ENCODE peak calls at places on chromosomes 6 and 20, in five cellular contexts. U is uterus, I is IMR-90, J is esophagus squamous epithelium, O is brain microvascular endothelial cell. F is an unnamed sample.

GRCh38 chr20:50339196-50339901 is 148.7 kb downstream of the CEBPB start:
- DNase-seq in I (peak), J (no peak), U (peak), O (no peak), F (no peak)

GRCh38 chr6:146770965-146771735 is 172.4 kb downstream of the ADGB start:
- DNase-seq in I (no peak), O (no peak), U (no peak), J (no peak), F (no peak)

GRCh38 chr6:117441824-117442264 is 16.1 kb upstream of the ROS1 start:
- DNase-seq in O (no peak), U (no peak), I (peak), J (no peak), F (no peak)

GRCh38 chr6:18387061-18387721 is at the start of gene RNF144B:
- DNase-seq in U (peak), O (peak), J (peak), I (peak), F (peak)

GRCh38 chr6:225121-225721 is 67.1 kb upstream of the DUSP22 start:
- DNase-seq in J (no peak), O (no peak), I (no peak), U (no peak), F (no peak)

GRCh38 chr20:63404129-63405085 is 43.3 kb upstream of the CHRNA4 start:
- DNase-seq in J (no peak), I (no peak), O (no peak), U (no peak), F (no peak)

GRCh38 chr20:46304852-46305251 is 3.4 kb downstream of the CDH22 start:
- DNase-seq in I (no peak), O (no peak), U (no peak), J (no peak), F (no peak)

GRCh38 chr20:10157539-10157938 is 61.1 kb upstream of the SNAP25 start:
- DNase-seq in O (no peak), U (no peak), J (no peak), I (no peak), F (no peak)

GRCh38 chr20:35315199-35316020 is 23.2 kb upstream of the FAM83C start:
- DNase-seq in U (no peak), O (no peak), J (no peak), I (peak), F (no peak)

GRCh38 chr6:27650620-27651370 is 177.9 kb upstream of the ZNF184 start:
- DNase-seq in O (peak), J (no peak), U (no peak), I (peak), F (no peak)

GRCh38 chr6:34324738-34325444 is 67.6 kb downstream of the NUDT3 start:
- DNase-seq in J (no peak), U (peak), I (peak), O (peak), F (no peak)

GRCh38 chr6:79506251-79506650 is 31.0 kb downstream of the LCA5 start:
- DNase-seq in O (peak), J (no peak), I (peak), U (no peak), F (no peak)

GRCh38 chr6:2876210-2877056 is 26.7 kb downstream of the SERPINB9 start:
- DNase-seq in O (peak), J (no peak), I (peak), U (peak), F (peak)

GRCh38 chr20:46251211-46251673 is 57.1 kb downstream of the CDH22 start:
- DNase-seq in I (no peak), O (no peak), U (no peak), J (no peak), F (no peak)

GRCh38 chr20:63461364-63461763 is 11.1 kb downstream of the KCNQ2 start:
- DNase-seq in I (no peak), U (no peak), O (no peak), J (no peak), F (no peak)

GRCh38 chr6:110066091-110066490 is 88.0 kb downstream of the GPR6 start:
- DNase-seq in O (no peak), U (no peak), I (no peak), J (no peak), F (no peak)

GRCh38 chr6:134669531-134669930 is 280.4 kb downstream of the ALDH8A1 start:
- DNase-seq in J (no peak), U (no peak), I (no peak), O (no peak), F (no peak)

GRCh38 chr6:161094904-161095440 is 103.4 kb downstream of the MAP3K4 start:
- DNase-seq in I (no peak), J (no peak), U (no peak), O (no peak), F (no peak)

GRCh38 chr6:37700266-37700973 is 2.7 kb upstream of the MDGA1 start:
- DNase-seq in U (no peak), I (no peak), J (no peak), O (no peak), F (no peak)

GRCh38 chr6:114170372-114170771 is 172.5 kb downstream of the HS3ST5 start:
- DNase-seq in U (no peak), I (no peak), O (no peak), J (no peak), F (no peak)

GRCh38 chr6:25637946-25638345 is 14.1 kb upstream of the SCGN start:
- DNase-seq in O (no peak), U (no peak), J (no peak), I (no peak), F (no peak)

GRCh38 chr6:137283940-137284910 is 65.0 kb upstream of the IFNGR1 start:
- DNase-seq in U (no peak), J (no peak), I (peak), O (peak), F (no peak)

GRCh38 chr6:26305097-26305841 is 59.7 kb upstream of the BTN3A2 start:
- DNase-seq in O (peak), U (peak), J (no peak), I (peak), F (no peak)

GRCh38 chr20:8019178-8019997 is at the start of gene TMX4:
- DNase-seq in U (peak), O (peak), I (peak), J (peak), F (peak)

GRCh38 chr20:8021541-8022269 is 2.1 kb upstream of the TMX4 start:
- DNase-seq in U (no peak), O (no peak), I (no peak), J (no peak), F (no peak)

GRCh38 chr20:8019998-8020247 is 362 bp upstream of the TMX4 start:
- DNase-seq in I (no peak), J (no peak), O (no peak), U (no peak), F (no peak)

GRCh38 chr20:8018928-8019177 is 708 bp downstream of the TMX4 start:
- DNase-seq in I (peak), O (no peak), J (no peak), U (no peak), F (no peak)

DNA sequence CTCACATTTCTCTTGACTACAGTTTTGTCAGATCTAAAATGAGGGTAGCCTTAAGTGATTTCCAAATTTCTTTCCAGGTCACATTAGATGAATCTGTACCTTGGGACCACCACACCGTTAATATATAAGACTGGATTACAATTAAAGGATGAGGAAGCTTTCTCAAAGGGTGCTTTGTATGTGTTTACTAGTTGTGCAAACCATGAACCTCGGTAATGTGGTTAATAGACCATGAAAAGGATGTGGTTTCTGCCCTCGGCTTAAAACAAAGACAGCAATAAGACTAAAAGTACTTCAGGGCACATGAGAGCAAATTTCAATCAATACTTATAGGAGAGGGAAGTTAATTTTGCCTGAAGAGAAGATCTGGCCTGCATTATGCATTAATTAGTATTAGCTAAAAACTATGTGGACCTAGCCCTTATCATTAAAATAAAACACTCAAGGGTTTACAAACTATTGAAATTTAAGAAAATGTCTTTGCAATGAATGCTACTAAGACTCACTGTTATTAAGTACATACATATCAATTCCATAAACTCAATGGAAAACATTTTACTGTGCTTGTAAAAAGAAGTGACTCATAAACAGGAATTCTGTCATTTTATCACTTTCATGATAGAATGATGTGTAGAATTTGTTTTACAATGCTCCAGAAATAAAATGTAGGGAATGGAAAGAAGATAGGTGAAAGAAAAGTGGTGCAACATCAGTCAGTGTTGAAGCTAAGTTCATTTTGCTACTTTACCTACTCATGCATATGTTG is 936 bp upstream of the TMX4 start:
- DNase-seq in J (no peak), O (no peak), I (no peak), U (no peak), F (no peak)
- H3K27ac ChIP-seq in J (peak), O (no peak), I (no peak), U (peak), F (peak)

GRCh38 chr20:33825340-33826269 is 14.5 kb downstream of the CHMP4B start:
- DNase-seq in U (no peak), I (no peak), J (no peak), O (no peak), F (no peak)

GRCh38 chr20:33824852-33825251 is 13.7 kb downstream of the CHMP4B start:
- DNase-seq in I (no peak), J (no peak), O (no peak), U (no peak), F (no peak)

GRCh38 chr20:33827629-33828325 is 16.6 kb downstream of the CHMP4B start:
- DNase-seq in I (peak), J (no peak), U (no peak), O (no peak), F (no peak)

GRCh38 chr20:33827109-33827508 is 16.0 kb downstream of the CHMP4B start:
- DNase-seq in U (no peak), I (no peak), O (no peak), J (no peak), F (no peak)

DNA sequence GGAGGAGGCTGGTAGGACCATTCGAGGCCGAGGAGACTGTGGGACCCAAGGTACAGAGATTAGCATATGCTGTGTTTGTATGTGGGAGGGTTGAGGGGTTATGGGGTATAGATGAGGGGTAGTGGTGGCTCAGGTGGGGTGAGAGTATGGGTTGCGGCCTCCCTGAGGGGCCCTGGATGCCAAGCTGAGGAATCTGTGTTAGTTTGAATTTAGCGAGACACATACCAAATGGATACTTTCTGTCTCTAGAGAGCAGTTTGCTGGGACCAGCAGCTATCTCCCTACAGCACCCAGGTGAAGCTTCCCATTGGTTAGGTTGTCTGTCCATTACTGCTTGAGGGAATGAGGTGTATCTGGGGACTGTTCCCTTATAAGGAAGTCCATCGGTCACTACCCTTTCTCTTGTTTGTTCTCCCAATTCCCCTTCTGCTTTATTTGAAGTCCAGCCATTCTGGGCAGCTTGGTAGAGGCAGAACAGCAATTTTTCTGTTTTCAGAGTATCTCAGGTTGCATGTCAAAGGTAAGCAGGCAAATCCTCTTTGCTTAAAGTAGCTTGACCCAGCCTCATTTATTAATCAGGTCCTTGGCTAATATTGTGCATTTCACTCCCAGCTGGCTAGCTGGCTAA is 15.2 kb downstream of the CHMP4B start:
- DNase-seq in O (no peak), J (no peak), I (no peak), U (no peak), F (no peak)
- H3K27ac ChIP-seq in O (no peak), J (peak), I (no peak), U (no peak), F (peak)

GRCh38 chr6:132495604-132496079 is 17.3 kb downstream of the STX7 start:
- DNase-seq in J (no peak), U (no peak), I (no peak), O (no peak), F (no peak)

GRCh38 chr6:132494954-132495353 is 18.0 kb downstream of the STX7 start:
- DNase-seq in I (no peak), U (no peak), J (no peak), O (no peak), F (no peak)

GRCh38 chr6:132498638-132499037 is 14.3 kb downstream of the STX7 start:
- DNase-seq in I (no peak), J (no peak), O (no peak), U (no peak), F (no peak)

GRCh38 chr6:132496519-132497180 is 16.3 kb downstream of the STX7 start:
- DNase-seq in I (no peak), O (no peak), J (no peak), U (no peak), F (no peak)

GRCh38 chr6:132499757-132500156 is 13.2 kb downstream of the STX7 start:
- DNase-seq in O (no peak), I (no peak), J (no peak), U (no peak), F (no peak)
- H3K27ac ChIP-seq in O (no peak), I (no peak), J (no peak), U (no peak), F (no peak)

DNA sequence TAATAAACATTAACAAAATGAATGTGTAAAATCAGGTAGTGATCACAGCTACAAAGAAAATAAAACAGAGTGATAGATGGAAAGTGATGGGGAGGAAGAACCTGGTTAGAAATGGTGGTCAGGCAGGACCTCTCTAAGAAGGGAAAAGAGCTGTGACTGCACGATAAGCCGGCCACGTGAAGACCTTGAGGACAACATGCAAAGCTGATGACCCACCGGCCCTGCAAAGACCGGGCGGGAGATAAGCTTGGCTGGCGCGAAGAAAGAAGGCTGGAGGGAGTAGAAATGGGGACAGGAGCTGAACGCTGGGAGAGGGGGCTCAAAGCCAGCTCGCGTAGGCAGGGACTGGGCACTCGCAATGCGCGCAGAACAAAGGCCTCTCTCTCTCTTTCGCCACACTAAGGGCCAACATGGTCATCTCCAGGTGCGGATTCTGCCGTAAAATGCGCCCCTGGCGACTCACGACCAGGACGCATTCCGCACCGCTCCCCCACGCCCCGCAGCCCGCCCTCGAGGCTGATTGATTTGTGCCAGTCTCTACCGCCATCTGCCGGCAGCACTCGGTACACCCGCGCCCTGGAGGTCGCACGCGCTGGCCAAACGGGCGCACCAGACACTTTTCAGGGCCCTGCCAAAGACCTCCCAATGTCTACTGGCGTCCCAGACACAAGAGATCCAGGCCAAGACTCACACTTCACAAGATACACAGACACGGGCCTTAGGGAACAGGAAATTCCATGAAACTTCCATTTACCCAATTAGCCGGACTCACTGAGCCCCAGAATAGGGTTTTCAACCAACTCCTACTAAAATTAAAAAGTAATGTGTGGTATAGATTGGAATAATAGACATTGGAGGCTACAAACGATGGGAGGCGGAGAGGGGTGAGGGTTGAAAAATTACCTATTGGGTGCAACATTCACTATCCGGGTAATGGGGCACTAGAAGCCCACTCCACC is 9.4 kb downstream of the DEFB132 start:
- DNase-seq in J (peak), U (peak), I (peak), O (peak), F (peak)
- H3K27ac ChIP-seq in J (no peak), U (peak), I (no peak), O (no peak), F (peak)

DNA sequence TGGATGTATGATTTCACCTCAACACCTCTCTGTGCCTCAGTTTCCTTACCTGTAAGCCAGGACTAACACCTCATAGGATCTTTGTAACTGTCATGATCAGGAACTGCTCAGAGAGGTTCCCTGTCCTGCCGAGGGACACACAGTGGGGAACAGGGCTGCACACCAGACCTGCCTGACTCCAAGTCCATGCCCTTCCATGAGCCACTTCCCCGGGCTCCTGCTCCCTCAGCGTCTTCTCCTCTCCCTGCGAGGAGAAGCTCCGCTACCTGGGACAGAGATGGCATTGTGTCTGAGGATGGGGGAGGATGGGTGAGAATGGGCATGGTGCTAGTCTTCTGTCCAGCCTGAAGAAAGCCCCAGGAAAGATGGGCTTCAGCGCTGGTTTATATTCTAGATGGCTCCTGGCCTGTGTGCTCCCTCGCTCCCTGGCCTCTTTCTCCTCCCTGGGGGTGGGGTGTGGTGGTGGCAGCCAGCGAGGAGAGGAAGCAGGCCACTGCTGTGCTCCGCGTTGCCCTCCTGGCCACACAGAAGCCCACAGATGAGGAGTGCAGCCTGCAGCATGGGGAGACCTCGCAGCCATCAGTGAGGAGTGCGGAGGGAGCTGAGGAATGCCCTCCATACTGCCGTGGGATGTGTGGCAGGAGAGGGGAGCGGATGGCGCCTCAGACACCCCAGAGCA is 67.1 kb downstream of the NOL4L start:
- DNase-seq in I (no peak), J (no peak), O (no peak), U (no peak), F (no peak)
- H3K27ac ChIP-seq in I (no peak), J (no peak), O (no peak), U (no peak), F (peak)

GRCh38 chr20:44523746-44524145 is 1.9 kb upstream of the SERINC3 start:
- DNase-seq in U (no peak), J (no peak), I (no peak), O (no peak), F (no peak)

GRCh38 chr20:44528309-44528708 is 6.4 kb upstream of the SERINC3 start:
- DNase-seq in O (no peak), J (no peak), U (no peak), I (no peak), F (no peak)

GRCh38 chr20:44522841-44523240 is 971 bp upstream of the SERINC3 start:
- DNase-seq in O (no peak), U (no peak), J (no peak), I (no peak), F (no peak)

GRCh38 chr20:44527716-44528199 is 5.9 kb upstream of the SERINC3 start:
- DNase-seq in I (no peak), O (no peak), J (no peak), U (no peak), F (no peak)

DNA sequence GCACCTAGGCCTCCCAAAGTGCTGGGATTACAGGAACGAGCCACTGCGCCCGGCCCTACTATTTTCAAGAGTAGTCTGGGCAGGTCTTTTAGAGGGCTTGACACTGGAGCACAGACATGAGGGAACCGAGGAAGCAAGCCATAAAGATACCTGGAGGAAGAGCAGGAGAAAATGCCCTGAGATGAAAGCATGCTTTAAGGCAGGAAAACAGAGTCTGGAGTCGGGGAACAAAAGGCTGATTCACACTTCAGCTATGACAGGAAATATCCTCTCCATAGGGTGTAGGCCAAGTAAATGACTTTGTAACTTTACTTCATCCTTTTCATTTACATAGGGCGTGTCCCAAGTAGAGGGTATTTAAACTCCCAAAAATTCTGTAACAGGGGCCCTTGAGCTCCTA is 4.3 kb upstream of the SERINC3 start:
- DNase-seq in O (peak), J (no peak), U (no peak), I (peak), F (no peak)
- H3K27ac ChIP-seq in O (peak), J (no peak), U (no peak), I (no peak), F (peak)

GRCh38 chr20:53871541-53871940 is 198.9 kb downstream of the BCAS1 start:
- DNase-seq in U (no peak), J (no peak), O (no peak), I (no peak), F (no peak)
- H3K27ac ChIP-seq in U (no peak), J (peak), O (no peak), I (peak), F (no peak)

F was measured in breast epithelium.